ENCODE peak calls at places on chromosome 12, in five cellular contexts. One of them, this sample, is unnamed. For H3K27me3, the result is how much of the 10 kb centered on the place peaks cover.

GRCh38 chr12:34625116-34625515 is 602.8 kb downstream of the ALG10 start:
- DNase-seq in adrenal gland: no peak
- DNase-seq in DND-41: no peak
- DNase-seq in SJSA1: no peak
- DNase-seq in HL-60: no peak
- DNase-seq in this sample: no peak

GRCh38 chr12:57803317-57803893 is 15.1 kb downstream of the AVIL start:
- DNase-seq in adrenal gland: peak
- DNase-seq in DND-41: peak
- DNase-seq in SJSA1: no peak
- DNase-seq in HL-60: no peak
- DNase-seq in this sample: no peak

GRCh38 chr12:54300732-54301427 is at the start of gene NFE2:
- DNase-seq in adrenal gland: peak
- DNase-seq in DND-41: no peak
- DNase-seq in SJSA1: no peak
- DNase-seq in HL-60: peak
- DNase-seq in this sample: no peak

GRCh38 chr12:64733857-64734256 is 25.3 kb downstream of the GNS start:
- DNase-seq in adrenal gland: peak
- DNase-seq in DND-41: no peak
- DNase-seq in SJSA1: no peak
- DNase-seq in HL-60: no peak
- DNase-seq in this sample: no peak

GRCh38 chr12:110039085-110039807 is 9.1 kb downstream of the C12orf76 start:
- DNase-seq in adrenal gland: no peak
- DNase-seq in DND-41: no peak
- DNase-seq in SJSA1: peak
- DNase-seq in HL-60: no peak
- DNase-seq in this sample: no peak

GRCh38 chr12:116784238-116784612 is 46.1 kb downstream of the RNFT2 start:
- DNase-seq in adrenal gland: no peak
- DNase-seq in DND-41: no peak
- DNase-seq in SJSA1: no peak
- DNase-seq in HL-60: no peak
- DNase-seq in this sample: no peak

GRCh38 chr12:115572440-115572839 is 705.1 kb downstream of the MED13L start:
- DNase-seq in adrenal gland: no peak
- DNase-seq in DND-41: no peak
- DNase-seq in SJSA1: no peak
- DNase-seq in HL-60: no peak
- DNase-seq in this sample: no peak

GRCh38 chr12:50309950-50310349 is 26.6 kb upstream of the LIMA1 start:
- DNase-seq in adrenal gland: no peak
- DNase-seq in DND-41: no peak
- DNase-seq in SJSA1: no peak
- DNase-seq in HL-60: no peak
- DNase-seq in this sample: no peak

GRCh38 chr12:110198386-110198785 is 74.2 kb downstream of the IFT81 start:
- DNase-seq in adrenal gland: no peak
- DNase-seq in DND-41: no peak
- DNase-seq in SJSA1: no peak
- DNase-seq in HL-60: no peak
- DNase-seq in this sample: no peak

GRCh38 chr12:25189656-25190055 is 5.3 kb downstream of the DNAI7 start:
- DNase-seq in adrenal gland: no peak
- DNase-seq in DND-41: no peak
- DNase-seq in SJSA1: no peak
- DNase-seq in HL-60: no peak
- DNase-seq in this sample: no peak

GRCh38 chr12:58580095-58580494 is 340.2 kb downstream of the LRIG3 start:
- DNase-seq in adrenal gland: no peak
- DNase-seq in DND-41: no peak
- DNase-seq in SJSA1: no peak
- DNase-seq in HL-60: no peak
- DNase-seq in this sample: no peak

GRCh38 chr12:50660425-50660822 is 103.5 kb upstream of the ATF1 start:
- DNase-seq in adrenal gland: no peak
- DNase-seq in DND-41: no peak
- DNase-seq in SJSA1: no peak
- DNase-seq in HL-60: no peak
- DNase-seq in this sample: no peak

GRCh38 chr12:30019386-30020140 is 235.8 kb upstream of the TMTC1 start:
- DNase-seq in adrenal gland: no peak
- DNase-seq in DND-41: no peak
- DNase-seq in SJSA1: no peak
- DNase-seq in HL-60: no peak
- DNase-seq in this sample: no peak

GRCh38 chr12:3805058-3805457 is 52.1 kb upstream of the CRACR2A start:
- DNase-seq in adrenal gland: no peak
- DNase-seq in DND-41: no peak
- DNase-seq in SJSA1: no peak
- DNase-seq in HL-60: no peak
- DNase-seq in this sample: no peak

GRCh38 chr12:69623970-69624369 is 13.3 kb upstream of the LRRC10 start:
- DNase-seq in adrenal gland: peak
- DNase-seq in DND-41: no peak
- DNase-seq in SJSA1: no peak
- DNase-seq in HL-60: no peak
- DNase-seq in this sample: no peak

GRCh38 chr12:67107751-67108269 is 161.3 kb upstream of the CAND1 start:
- DNase-seq in adrenal gland: no peak
- DNase-seq in DND-41: no peak
- DNase-seq in SJSA1: no peak
- DNase-seq in HL-60: no peak
- DNase-seq in this sample: no peak

GRCh38 chr12:124518051-124518932 is 49.1 kb downstream of the NCOR2 start:
- DNase-seq in adrenal gland: peak
- DNase-seq in DND-41: no peak
- DNase-seq in SJSA1: peak
- DNase-seq in HL-60: no peak
- DNase-seq in this sample: peak

GRCh38 chr12:9711664-9712063 is 21.2 kb downstream of the CLECL1 start:
- DNase-seq in adrenal gland: no peak
- DNase-seq in DND-41: no peak
- DNase-seq in SJSA1: no peak
- DNase-seq in HL-60: no peak
- DNase-seq in this sample: no peak

GRCh38 chr12:132435486-132436187 is 54.3 kb upstream of the FBRSL1 start:
- DNase-seq in adrenal gland: no peak
- DNase-seq in DND-41: no peak
- DNase-seq in SJSA1: no peak
- DNase-seq in HL-60: no peak
- DNase-seq in this sample: no peak

GRCh38 chr12:132430838-132431826 is 58.8 kb upstream of the FBRSL1 start:
- DNase-seq in adrenal gland: no peak
- DNase-seq in DND-41: no peak
- DNase-seq in SJSA1: no peak
- DNase-seq in HL-60: no peak
- DNase-seq in this sample: no peak

GRCh38 chr12:132433641-132434395 is 56.1 kb upstream of the FBRSL1 start:
- DNase-seq in adrenal gland: peak
- DNase-seq in DND-41: no peak
- DNase-seq in SJSA1: no peak
- DNase-seq in HL-60: no peak
- DNase-seq in this sample: no peak

GRCh38 chr12:132432126-132432525 is 57.8 kb upstream of the FBRSL1 start:
- DNase-seq in adrenal gland: no peak
- DNase-seq in DND-41: no peak
- DNase-seq in SJSA1: no peak
- DNase-seq in HL-60: no peak
- DNase-seq in this sample: no peak

DNA sequence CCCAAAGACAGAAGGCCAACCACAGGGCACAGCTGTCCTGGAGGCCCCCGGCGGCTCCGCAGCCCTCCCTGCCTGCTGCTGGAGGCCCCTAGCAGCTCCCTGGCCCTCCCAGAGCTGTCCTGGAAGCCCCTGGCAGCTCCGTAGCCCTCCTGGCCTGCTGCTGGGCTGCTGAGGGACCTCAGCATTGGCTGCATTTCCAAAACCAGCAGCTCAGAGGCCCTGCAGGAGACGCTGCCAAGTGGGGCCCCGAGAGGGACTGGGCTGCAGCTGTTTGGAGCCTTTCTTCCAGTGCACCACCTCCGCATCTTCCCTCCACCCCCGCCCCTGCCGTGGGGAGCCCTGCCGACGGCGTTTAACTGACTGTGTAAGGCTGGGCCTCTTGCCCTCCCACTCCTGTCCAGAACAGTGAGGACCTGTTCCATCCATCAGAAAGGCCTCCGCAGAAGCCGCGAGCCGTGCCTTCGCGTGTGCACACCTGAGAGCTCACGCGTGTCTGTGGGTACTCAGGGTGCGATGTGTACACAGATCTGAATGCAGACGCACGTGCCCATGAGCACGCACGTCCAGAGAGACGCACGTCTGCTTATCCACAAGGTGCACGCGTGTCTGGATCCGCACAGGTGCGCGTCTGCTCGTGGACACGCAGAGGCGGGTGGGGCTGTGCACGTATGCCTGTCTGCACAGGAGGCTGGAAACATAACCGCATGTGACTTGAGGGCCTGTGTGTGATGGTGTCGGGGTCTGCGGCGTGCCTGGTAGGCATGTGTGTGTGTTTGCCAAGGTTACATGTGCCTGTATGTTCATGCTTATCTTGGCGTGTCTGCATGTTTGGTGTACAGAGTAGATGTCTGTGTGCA is 57.0 kb upstream of the FBRSL1 start:
- DNase-seq in adrenal gland: no peak
- DNase-seq in DND-41: no peak
- DNase-seq in SJSA1: no peak
- DNase-seq in HL-60: no peak
- DNase-seq in this sample: no peak
- H3K27me3 ChIP-seq in adrenal gland: under half
- H3K27me3 ChIP-seq in DND-41: under half
- H3K27me3 ChIP-seq in SJSA1: under half
- H3K27me3 ChIP-seq in HL-60: under half
- H3K27me3 ChIP-seq in this sample: under half

GRCh38 chr12:114391088-114391487 is 14.9 kb downstream of the TBX5 start:
- DNase-seq in adrenal gland: no peak
- DNase-seq in DND-41: no peak
- DNase-seq in SJSA1: no peak
- DNase-seq in HL-60: no peak
- DNase-seq in this sample: no peak

GRCh38 chr12:114395755-114396152 is 10.2 kb downstream of the TBX5 start:
- DNase-seq in adrenal gland: no peak
- DNase-seq in DND-41: no peak
- DNase-seq in SJSA1: no peak
- DNase-seq in HL-60: no peak
- DNase-seq in this sample: peak

GRCh38 chr12:114396153-114396868 is 9.6 kb downstream of the TBX5 start:
- DNase-seq in adrenal gland: no peak
- DNase-seq in DND-41: no peak
- DNase-seq in SJSA1: no peak
- DNase-seq in HL-60: no peak
- DNase-seq in this sample: peak

GRCh38 chr12:114392909-114393308 is 13.0 kb downstream of the TBX5 start:
- DNase-seq in adrenal gland: no peak
- DNase-seq in DND-41: no peak
- DNase-seq in SJSA1: no peak
- DNase-seq in HL-60: no peak
- DNase-seq in this sample: no peak

DNA sequence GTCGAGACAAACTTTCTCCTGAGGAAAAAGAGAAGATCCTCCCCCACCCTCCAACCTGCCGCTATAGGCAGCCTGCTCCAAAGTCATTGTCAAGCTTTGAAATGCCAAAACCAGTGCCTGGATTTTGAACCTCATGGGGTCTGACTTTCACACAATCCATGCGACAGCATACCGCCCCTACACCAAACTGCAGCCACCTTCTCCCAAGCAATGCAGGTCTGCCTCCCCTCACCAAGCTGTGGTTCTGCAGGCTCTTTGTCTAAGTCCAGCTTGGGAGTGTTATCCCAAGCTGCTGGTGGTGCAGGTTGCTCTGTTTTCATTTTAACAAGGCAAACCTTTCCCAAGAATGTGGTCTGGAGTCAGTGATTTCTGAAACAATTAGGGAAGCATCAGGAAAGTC is 12.4 kb downstream of the TBX5 start:
- DNase-seq in adrenal gland: no peak
- DNase-seq in DND-41: no peak
- DNase-seq in SJSA1: no peak
- DNase-seq in HL-60: no peak
- DNase-seq in this sample: peak
- H3K27me3 ChIP-seq in adrenal gland: half or more
- H3K27me3 ChIP-seq in DND-41: under half
- H3K27me3 ChIP-seq in SJSA1: under half
- H3K27me3 ChIP-seq in HL-60: under half
- H3K27me3 ChIP-seq in this sample: half or more

DNA sequence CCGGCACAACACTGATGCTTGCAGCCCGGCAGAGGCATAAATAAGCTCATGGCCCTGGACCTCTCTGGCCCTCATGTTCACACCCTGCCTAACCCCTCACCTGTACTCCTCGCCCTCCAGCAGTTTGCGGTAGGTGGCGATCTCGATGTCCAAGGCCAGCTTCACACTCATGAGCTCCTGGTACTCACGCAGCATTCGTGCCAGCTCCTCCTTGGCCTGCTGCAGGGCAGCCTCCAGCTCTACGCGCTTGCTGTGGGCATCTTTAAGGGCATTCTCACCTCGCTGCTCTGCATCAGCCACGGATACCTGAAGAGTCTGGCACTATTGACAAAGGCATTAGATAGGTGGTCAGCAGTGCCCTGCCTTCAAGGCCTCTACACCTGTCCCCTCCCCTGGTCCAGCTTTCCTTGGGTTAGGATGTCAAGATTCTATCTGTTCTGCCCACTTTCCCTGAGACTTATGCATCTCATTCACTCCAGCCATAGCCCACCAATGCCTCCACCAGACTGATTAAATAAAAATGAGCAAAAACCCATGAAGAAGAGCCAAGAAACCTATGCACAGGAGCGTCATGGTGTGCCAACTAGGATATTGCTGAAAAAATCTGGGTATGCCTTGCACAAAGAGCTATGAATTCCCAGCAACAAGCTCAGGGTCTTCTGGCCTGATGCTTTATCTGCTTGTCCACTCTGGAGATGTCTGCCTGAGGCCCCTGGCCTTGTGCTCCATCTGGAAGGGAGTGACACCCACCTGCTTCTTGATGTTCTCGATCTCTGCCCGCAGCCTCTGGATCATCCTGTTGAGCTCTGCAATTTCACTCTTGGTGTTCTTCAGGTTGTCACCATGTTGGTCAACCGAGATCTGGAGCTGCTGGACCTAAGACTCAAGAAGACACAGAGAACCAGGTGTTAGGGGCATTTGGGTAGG is 6.1 kb downstream of the KRT4 start:
- DNase-seq in adrenal gland: no peak
- DNase-seq in DND-41: no peak
- DNase-seq in SJSA1: peak
- DNase-seq in HL-60: no peak
- DNase-seq in this sample: no peak
- H3K27me3 ChIP-seq in adrenal gland: under half
- H3K27me3 ChIP-seq in DND-41: under half
- H3K27me3 ChIP-seq in SJSA1: half or more
- H3K27me3 ChIP-seq in HL-60: under half
- H3K27me3 ChIP-seq in this sample: under half

DNA sequence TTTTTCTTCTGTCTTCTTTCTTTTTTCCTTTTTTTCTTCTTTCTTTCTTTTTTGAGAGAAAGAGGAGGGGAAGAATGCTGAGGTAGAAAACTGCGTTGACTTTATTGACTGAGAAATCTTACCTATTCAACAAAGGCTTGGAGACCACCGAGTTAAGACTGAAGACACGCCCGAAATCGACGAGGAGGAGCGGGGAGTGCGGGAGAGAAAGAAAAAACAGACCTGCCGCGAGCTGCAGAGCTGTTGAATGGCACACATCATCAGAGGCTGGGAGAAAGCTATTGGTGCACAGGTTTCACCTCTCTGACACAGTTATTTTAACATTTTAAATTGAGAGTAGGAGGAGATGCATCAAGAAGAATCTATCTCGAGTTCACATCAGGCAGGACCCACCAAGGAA is 5.1 kb downstream of the ASCL1 start:
- DNase-seq in adrenal gland: no peak
- DNase-seq in DND-41: no peak
- DNase-seq in SJSA1: no peak
- DNase-seq in HL-60: no peak
- DNase-seq in this sample: no peak
- H3K27me3 ChIP-seq in adrenal gland: half or more
- H3K27me3 ChIP-seq in DND-41: under half
- H3K27me3 ChIP-seq in SJSA1: half or more
- H3K27me3 ChIP-seq in HL-60: half or more
- H3K27me3 ChIP-seq in this sample: half or more